ENCODE peak calls at places on chromosomes 3 and 15, in four cellular contexts. Y is ACHN, J is DMS79 treated with DMSO at 0.1 percent for 48 hours, A is glomerular endothelial cell. Z is an unnamed sample.

GRCh38 chr15:91129436-91129835 is 29.4 kb downstream of the SV2B start:
- DNase-seq in J (no peak), A (no peak), Y (no peak), Z (no peak)

GRCh38 chr3:9887478-9887877 is 2.9 kb upstream of the JAGN1 start:
- DNase-seq in Y (no peak), A (no peak), J (no peak), Z (no peak)

GRCh38 chr3:156010829-156011228 is 109.5 kb upstream of the KCNAB1 start:
- DNase-seq in Y (peak; percentile 7), J (no peak), A (no peak), Z (no peak)

GRCh38 chr3:158103956-158104338 is 2.3 kb downstream of the SHOX2 start:
- DNase-seq in Y (no peak), A (no peak), J (no peak), Z (no peak)

GRCh38 chr3:81198766-81199165 is 562.7 kb downstream of the GBE1 start:
- DNase-seq in J (no peak), Y (no peak), A (no peak), Z (no peak)

GRCh38 chr15:56496635-56497034 is 31.7 kb upstream of the MNS1 start:
- DNase-seq in Y (peak; percentile 70), J (peak; percentile 32), A (peak; percentile 51), Z (peak; percentile 78)

GRCh38 chr15:29687204-29687768 is 135.0 kb downstream of the TJP1 start:
- DNase-seq in A (no peak), Y (no peak), J (no peak), Z (no peak)

GRCh38 chr3:54527953-54528352 is 399.9 kb downstream of the LRTM1 start:
- DNase-seq in Y (peak; percentile 52), J (no peak), A (no peak), Z (no peak)

GRCh38 chr15:48205981-48206380 is at the start of gene SLC12A1:
- DNase-seq in Y (no peak), J (no peak), A (no peak), Z (no peak)

GRCh38 chr3:61821823-61822251 is 260.5 kb downstream of the PTPRG start:
- DNase-seq in A (no peak), J (no peak), Y (no peak), Z (no peak)

GRCh38 chr15:48897144-48897814 is 19.3 kb downstream of the EID1 start:
- DNase-seq in Y (no peak), J (no peak), A (no peak), Z (no peak)

GRCh38 chr3:12462159-12462962 is 21.9 kb upstream of the TSEN2 start:
- DNase-seq in Y (no peak), A (no peak), J (no peak), Z (peak; percentile 63)

Z was measured in dermis microvascular lymphatic vessel endothelial cell.